ENCODE peak calls at places on chromosomes 4 and X, in seven cellular contexts. C is uterus, H is AG09309, I is Peyer's patch, R is AG10803, G is GM12864, V is left ventricle myocardium inferior. S is an unnamed sample.
A peak's percentile ranks its signal among the peaks of the same experiment; 100 is the strongest.

GRCh38 chr4:91330555-91331137 is 973.1 kb upstream of the GRID2 start:
- DNase-seq in C (no peak), H (no peak), I (no peak), R (no peak), G (no peak), V (no peak), S (no peak)

GRCh38 chr4:172009461-172009860 is 196.3 kb downstream of the GALNTL6 start:
- DNase-seq in C (no peak), H (no peak), I (no peak), R (peak; percentile 3), G (no peak), V (no peak), S (no peak)

GRCh38 chr4:157372154-157372553 is 151.6 kb downstream of the GRIA2 start:
- DNase-seq in C (no peak), H (no peak), I (no peak), R (no peak), G (no peak), V (no peak), S (no peak)

GRCh38 chr4:1933700-1934099 is 62.5 kb downstream of the NSD2 start:
- DNase-seq in C (no peak), H (no peak), I (no peak), R (no peak), G (no peak), V (no peak), S (no peak)

GRCh38 chrX:104136241-104137019 is 20.4 kb downstream of the SLC25A53 start:
- DNase-seq in C (peak; percentile 62), H (peak; percentile 79), I (peak; percentile 61), R (peak; percentile 87), G (no peak), V (peak; percentile 15), S (peak; percentile 61)

GRCh38 chr4:1983846-1984405 is 24.8 kb downstream of the NELFA start:
- DNase-seq in C (no peak), H (no peak), I (no peak), R (no peak), G (no peak), V (peak; percentile 41), S (no peak)

GRCh38 chrX:56782362-56782761 is 53.3 kb downstream of the NBDY start:
- DNase-seq in C (no peak), H (no peak), I (no peak), R (no peak), G (no peak), V (no peak), S (no peak)

GRCh38 chrX:22164770-22165388 is 107.8 kb upstream of the CBLL2 start:
- DNase-seq in C (no peak), H (no peak), I (no peak), R (peak; percentile 43), G (no peak), V (no peak), S (no peak)

GRCh38 chrX:47540754-47541538 is 20.1 kb upstream of the ARAF start:
- DNase-seq in C (peak; percentile 73), H (peak; percentile 76), I (no peak), R (peak; percentile 88), G (no peak), V (peak; percentile 63), S (peak; percentile 87)

GRCh38 chrX:150202641-150203248 is 160.4 kb upstream of the MAMLD1 start:
- DNase-seq in C (no peak), H (no peak), I (no peak), R (peak; percentile 85), G (no peak), V (no peak), S (no peak)

GRCh38 chr4:37470243-37470642 is 215.9 kb downstream of the RELL1 start:
- DNase-seq in C (no peak), H (no peak), I (no peak), R (no peak), G (no peak), V (no peak), S (no peak)

DNA sequence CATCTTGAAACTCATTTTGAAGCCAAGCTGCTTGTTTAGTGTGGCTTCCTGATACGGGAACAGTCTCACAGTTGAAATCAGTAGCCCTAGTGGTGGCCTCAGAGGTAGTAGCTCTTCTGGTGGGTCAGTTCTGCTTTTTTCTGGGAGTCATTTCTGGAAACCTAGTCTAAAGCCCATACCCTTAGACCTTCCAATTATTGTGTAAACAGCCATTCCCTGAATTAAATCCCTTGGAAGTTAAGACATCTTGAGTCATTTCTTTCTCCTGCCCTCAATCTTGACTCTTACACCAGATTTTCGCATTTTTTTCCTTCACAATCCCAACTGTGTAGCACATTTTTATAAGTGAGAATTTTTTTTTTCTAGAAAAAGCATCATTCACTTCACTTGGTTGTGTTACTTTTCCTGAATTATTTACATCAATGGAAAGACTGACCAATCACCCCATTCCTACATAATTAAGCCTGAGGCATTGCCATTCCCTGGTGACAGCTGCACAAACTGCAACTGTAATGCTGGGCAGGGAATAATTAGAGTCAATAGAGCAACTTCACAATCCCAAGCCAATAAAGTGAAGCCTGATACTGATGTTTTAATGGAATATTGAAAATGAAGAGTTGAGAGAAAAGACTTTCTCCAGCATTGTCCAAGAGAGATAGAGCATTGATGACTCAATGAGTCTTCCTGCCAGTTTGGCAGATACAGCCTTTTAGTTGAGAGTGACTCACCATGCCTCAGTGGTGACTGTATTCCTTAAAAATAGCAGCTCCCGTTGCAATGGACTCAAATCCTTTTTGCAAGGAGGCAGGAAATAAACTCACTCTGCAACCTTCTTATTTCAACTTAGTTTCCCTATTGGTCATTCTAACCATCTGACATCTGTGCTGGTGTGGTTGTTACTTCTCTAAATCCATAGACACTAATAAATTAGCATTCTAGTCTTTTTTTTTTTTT is 13.0 kb upstream of the SEPSECS start:
- DNase-seq in C (peak; percentile 59), H (peak; percentile 99), I (no peak), R (peak; percentile 99), G (no peak), V (no peak), S (peak; percentile 96)
- TF ChIP-seq CTCF in C (no peak), H (no peak), I (no peak), R (peak; percentile 23), G (peak; percentile 15), V (no peak), S (peak; percentile 7)

GRCh38 chrX:77415161-77415560 is 32.0 kb upstream of the FGF16 start:
- DNase-seq in C (no peak), H (no peak), I (no peak), R (no peak), G (no peak), V (no peak), S (no peak)
- TF ChIP-seq CTCF in C (peak; percentile 10), H (peak; percentile 19), I (no peak), R (no peak), G (peak; percentile 20), V (peak; percentile 28), S (peak; percentile 3)

DNA sequence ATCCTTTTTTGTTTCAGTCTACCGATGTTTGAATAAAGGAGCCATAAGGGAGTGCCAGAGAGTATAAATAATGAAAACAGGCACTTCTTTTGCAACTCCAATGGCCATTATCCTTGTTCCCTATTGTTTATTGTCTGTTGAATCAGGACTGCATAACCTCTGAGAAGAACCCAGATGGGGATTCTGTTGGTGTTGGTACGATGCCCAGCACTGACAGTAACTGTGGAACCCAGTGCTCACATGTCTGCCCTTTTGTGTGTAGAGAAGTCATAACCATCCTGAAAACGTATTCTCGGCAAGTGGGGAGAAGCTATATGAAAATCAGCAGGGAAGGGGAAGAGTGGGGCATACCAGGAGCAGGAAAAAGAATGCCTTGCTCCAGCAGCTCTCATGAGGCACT is 195.1 kb upstream of the EDNRA start:
- DNase-seq in C (no peak), H (no peak), I (no peak), R (peak; percentile 20), G (no peak), V (no peak), S (no peak)
- TF ChIP-seq CTCF in C (no peak), H (no peak), I (no peak), R (no peak), G (no peak), V (no peak), S (no peak)

GRCh38 chr4:48906283-48907173 is at the start of gene OCIAD2:
- DNase-seq in C (peak; percentile 30), H (no peak), I (peak; percentile 91), R (peak; percentile 31), G (peak; percentile 61), V (peak; percentile 45), S (no peak)

GRCh38 chr4:48904101-48904500 is 2.5 kb downstream of the OCIAD2 start:
- DNase-seq in C (no peak), H (no peak), I (no peak), R (no peak), G (no peak), V (no peak), S (no peak)

GRCh38 chr4:48907706-48908477 is 1.3 kb upstream of the OCIAD2 start:
- DNase-seq in C (no peak), H (no peak), I (no peak), R (no peak), G (no peak), V (no peak), S (no peak)

GRCh38 chr4:48904541-48905142 is 1.9 kb downstream of the OCIAD2 start:
- DNase-seq in C (no peak), H (no peak), I (no peak), R (no peak), G (no peak), V (no peak), S (no peak)

DNA sequence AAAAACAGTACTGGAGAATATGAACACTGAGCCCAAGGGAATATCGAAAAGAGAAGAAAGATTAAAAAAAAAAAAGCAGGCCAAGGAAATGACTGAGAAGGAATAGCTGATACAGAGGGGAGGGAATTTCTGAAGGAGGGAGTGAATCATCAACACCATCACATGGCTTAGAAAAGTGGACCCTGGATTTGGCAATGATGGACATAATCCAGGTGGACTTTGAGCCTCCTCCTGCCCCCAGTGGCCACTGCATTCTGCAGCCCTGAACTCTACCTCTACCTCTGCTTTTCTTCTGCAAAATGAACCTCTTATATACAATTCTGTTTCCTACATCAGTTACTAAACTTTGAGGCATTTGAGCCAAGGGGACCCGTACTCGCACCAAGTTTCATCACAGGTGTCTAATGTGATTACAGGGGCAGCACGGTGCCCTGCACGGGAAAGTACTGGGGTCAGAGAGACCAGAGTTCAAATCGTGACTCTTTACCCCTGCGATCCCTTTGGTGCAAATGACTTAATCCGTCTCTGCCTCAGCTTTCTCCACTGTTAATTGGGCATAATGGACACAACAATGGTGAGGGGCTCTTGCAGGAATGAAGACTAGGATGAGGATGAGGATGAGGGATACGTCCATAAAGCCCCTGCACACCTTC is 1.1 kb downstream of the OCIAD2 start:
- DNase-seq in C (no peak), H (no peak), I (no peak), R (peak; percentile 31), G (no peak), V (no peak), S (no peak)
- TF ChIP-seq CTCF in C (no peak), H (peak; percentile 4), I (no peak), R (peak; percentile 24), G (peak; percentile 24), V (no peak), S (no peak)